ENCODE peak calls at places on chromosomes 4 and X, in nine cellular contexts. O, M, X, P, I, S, T, H and L are unnamed samples.

GRCh38 chrX:45714864-45715263 is 514.2 kb upstream of the DIPK2B start:
- DNase-seq in P (no peak), H (no peak), M (no peak), O (no peak), T (no peak), S (no peak), X (no peak), I (no peak), L (no peak)

GRCh38 chr4:8025668-8026067 is 86.0 kb upstream of the AFAP1 start:
- DNase-seq in M (no peak), X (no peak), T (no peak), P (no peak), S (no peak), I (no peak), H (no peak), O (no peak), L (no peak)

GRCh38 chrX:124737771-124738170 is 391.4 kb downstream of the SH2D1A start:
- DNase-seq in O (no peak), I (no peak), T (no peak), S (no peak), M (peak), X (no peak), H (no peak), P (no peak), L (no peak)

GRCh38 chrX:154430504-154430903 is 2.0 kb downstream of the ATP6AP1 start:
- DNase-seq in T (no peak), H (no peak), P (no peak), M (no peak), O (no peak), X (no peak), S (no peak), I (no peak), L (no peak)

GRCh38 chr4:7817877-7818675 is 121.6 kb downstream of the AFAP1 start:
- DNase-seq in H (no peak), X (no peak), M (no peak), T (no peak), S (no peak), O (no peak), I (no peak), P (no peak), L (no peak)

GRCh38 chr4:6574747-6575502 is at the start of gene MAN2B2:
- DNase-seq in H (peak), X (peak), T (peak), O (peak), S (peak), P (peak), I (peak), M (peak), L (peak)

GRCh38 chr4:40698733-40699132 is 51.0 kb upstream of the NSUN7 start:
- DNase-seq in T (no peak), S (no peak), M (no peak), P (no peak), I (no peak), X (no peak), O (no peak), H (no peak), L (no peak)

GRCh38 chrX:97609938-97610337 is 726.2 kb downstream of the RPA4 start:
- DNase-seq in O (no peak), T (no peak), I (no peak), H (no peak), X (no peak), P (peak), S (no peak), M (no peak), L (no peak)

GRCh38 chr4:137610960-137611359 is 78.7 kb upstream of the PCDH18 start:
- DNase-seq in O (peak), S (peak), X (no peak), H (no peak), T (no peak), I (no peak), P (no peak), M (peak), L (no peak)

DNA sequence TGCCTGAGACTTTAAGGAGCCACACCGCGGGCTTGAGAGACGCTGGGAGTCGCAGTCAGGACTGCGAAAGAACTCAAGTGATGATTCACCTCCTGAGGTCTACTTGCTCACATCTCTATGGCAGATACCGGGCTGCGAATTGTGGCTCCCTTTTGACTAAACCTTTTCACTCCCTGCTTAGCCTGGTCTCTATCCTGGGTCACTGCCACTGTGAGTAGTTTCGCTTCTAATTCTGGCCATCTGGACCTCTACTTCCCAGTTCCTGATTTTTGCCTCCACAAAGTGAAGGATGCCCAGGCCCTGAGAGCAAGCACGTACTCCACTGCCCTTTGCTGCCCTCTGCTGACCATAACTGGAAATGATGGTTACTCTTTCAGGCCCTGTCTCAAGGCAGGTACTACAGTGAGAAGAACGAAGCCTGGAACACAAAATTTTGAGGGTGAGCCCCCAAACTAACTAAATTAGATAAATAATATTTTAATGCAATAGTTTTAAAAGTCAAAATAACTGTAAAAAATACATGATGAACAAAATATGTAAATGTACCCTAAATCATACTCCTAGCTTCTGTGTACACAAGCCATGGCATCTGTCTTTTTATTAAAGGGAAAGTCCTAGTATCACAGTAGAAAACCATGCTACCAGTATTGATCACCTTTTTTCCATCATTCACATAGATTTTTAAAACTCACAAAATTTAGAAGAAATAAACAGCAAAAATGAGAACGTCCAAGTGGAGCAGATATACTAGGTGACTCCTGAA is 16.7 kb downstream of the MAD2L1 start:
- DNase-seq in I (peak), P (peak), O (peak), T (peak), S (peak), H (no peak), X (peak), M (peak), L (peak)
- TF ChIP-seq CTCF in I (peak), P (peak), O (peak), T (peak), S (peak), H (peak), X (peak), M (peak), L (peak)

DNA sequence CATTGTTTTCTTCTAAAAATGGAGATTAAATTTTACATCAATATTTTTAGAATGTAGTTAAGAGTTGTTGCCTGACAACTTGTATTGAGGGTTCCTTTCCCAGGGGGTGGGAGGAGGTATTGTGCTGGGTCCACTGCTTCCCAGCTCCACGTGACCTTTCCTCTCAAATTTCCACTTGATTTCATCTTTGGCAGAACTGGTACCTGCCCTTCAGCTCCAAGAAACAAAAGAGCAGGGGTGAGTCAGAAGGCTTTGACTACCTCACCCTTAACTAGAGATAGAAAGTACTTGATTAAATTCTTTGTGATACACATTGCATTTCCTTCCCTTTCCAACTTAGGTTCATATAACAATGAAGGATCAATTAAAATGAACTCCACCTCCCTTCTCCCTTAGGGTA is 19.7 kb downstream of the TRIM2 start:
- DNase-seq in T (no peak), X (no peak), P (no peak), O (no peak), S (no peak), H (no peak), M (no peak), I (no peak), L (no peak)
- TF ChIP-seq CTCF in T (no peak), X (no peak), P (no peak), O (no peak), S (no peak), H (no peak), M (no peak), I (no peak), L (no peak)

DNA sequence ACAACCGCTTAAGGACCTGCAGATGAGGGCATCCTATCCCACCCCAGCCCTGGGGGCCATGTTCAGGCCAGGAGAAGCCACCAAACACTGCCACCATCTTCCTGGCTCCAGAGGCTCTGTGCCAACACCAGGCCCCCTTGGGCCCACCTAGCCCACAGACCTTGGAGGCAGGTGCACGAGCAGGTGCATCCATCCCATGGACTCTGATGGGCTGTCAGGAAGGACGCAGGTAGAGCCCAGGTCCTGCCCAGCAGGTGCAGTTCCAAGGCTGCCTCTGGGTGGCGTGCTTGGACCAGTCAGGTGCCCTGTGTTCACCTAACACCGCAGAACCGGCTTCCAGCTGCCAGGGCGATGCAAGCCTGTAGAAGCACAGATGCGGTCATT is 22.8 kb upstream of the PDE6B start:
- DNase-seq in H (no peak), S (peak), P (peak), O (peak), I (no peak), T (peak), X (no peak), M (peak), L (peak)
- TF ChIP-seq CTCF in H (peak), S (peak), P (peak), O (no peak), I (peak), T (peak), X (no peak), M (peak), L (peak)

GRCh38 chrX:123206222-123206621 is 22.1 kb downstream of the GRIA3 start:
- DNase-seq in X (no peak), M (no peak), T (no peak), H (no peak), S (no peak), I (no peak), P (no peak), O (no peak), L (no peak)
- TF ChIP-seq CTCF in X (no peak), M (no peak), T (no peak), H (no peak), S (no peak), I (no peak), P (no peak), O (no peak), L (no peak)

DNA sequence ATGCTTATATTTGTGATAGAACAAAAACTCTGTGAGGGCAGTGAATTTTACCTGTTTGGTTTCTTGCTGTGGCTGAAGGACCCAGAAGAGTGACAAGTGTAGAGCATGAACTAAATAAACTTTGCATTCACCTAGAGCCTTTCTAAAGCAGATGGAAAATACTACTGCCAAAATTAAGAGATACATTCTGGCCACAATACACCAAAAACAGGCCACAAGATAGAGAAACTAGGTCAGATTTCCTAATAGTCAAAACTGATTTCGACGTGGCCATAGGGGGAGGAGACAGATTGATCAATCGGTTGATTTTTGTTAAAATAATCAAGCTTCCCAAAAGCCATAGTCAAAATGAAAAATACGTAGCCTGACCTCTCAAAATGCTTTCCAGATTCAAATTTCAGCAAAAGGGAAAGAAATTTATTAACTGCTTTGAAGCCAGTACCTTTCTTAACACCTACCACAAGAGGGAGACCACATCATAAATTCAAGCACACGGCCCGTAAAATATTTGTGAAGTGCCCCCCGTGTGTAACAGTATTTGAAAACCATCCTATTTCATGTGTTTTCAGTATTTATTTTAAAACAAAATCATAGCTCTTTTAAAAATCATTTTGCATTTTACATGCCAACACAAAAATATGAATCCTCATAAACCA is 132.4 kb downstream of the CORIN start:
- DNase-seq in O (no peak), P (no peak), M (peak), I (no peak), X (no peak), H (no peak), S (no peak), T (peak), L (no peak)
- TF ChIP-seq CTCF in O (peak), P (peak), M (peak), I (peak), X (no peak), H (no peak), S (peak), T (peak), L (no peak)